ENCODE peak calls at places on chromosomes 7 and 10, in four cellular contexts. N is H9, P is H1, R is IMR-90. G is an unnamed sample.
A peak's percentile ranks its signal among the peaks of the same experiment; 100 is the strongest.

GRCh38 chr7:48426966-48427555 is 255.8 kb downstream of the ABCA13 start:
- DNase-seq in N (no peak), P (no peak), R (peak; percentile 44), G (peak; percentile 65)

GRCh38 chr10:108348215-108348614 is 1183.7 kb upstream of the SORCS1 start:
- DNase-seq in N (no peak), P (no peak), R (no peak), G (no peak)

GRCh38 chr7:142669074-142669654 is 80.1 kb upstream of the PRSS1 start:
- DNase-seq in P (no peak), R (peak; percentile 3), N (no peak), G (peak; percentile 54)

GRCh38 chr7:57245206-57245605 is 113.0 kb upstream of the ZNF479 start:
- DNase-seq in R (no peak), N (no peak), P (no peak), G (no peak)

GRCh38 chr10:12702215-12702614 is 299.3 kb downstream of the CCDC3 start:
- DNase-seq in N (no peak), P (no peak), R (no peak), G (no peak)

GRCh38 chr7:98930921-98931320 is 52.6 kb downstream of the TRRAP start:
- DNase-seq in N (no peak), P (no peak), R (peak; percentile 34), G (no peak)

GRCh38 chr10:35027567-35027966 is 62.6 kb downstream of the CUL2 start:
- DNase-seq in N (no peak), P (no peak), R (peak; percentile 39), G (peak; percentile 22)

GRCh38 chr7:114901771-114902170 is 20.1 kb upstream of the MDFIC start:
- DNase-seq in N (no peak), R (peak; percentile 26), P (no peak), G (peak; percentile 40)

GRCh38 chr7:82413237-82413636 is 30.3 kb downstream of the CACNA2D1 start:
- DNase-seq in R (no peak), N (peak; percentile 31), P (no peak), G (peak; percentile 33)

GRCh38 chr7:87600130-87601124 is at the start of gene ABCB1:
- DNase-seq in N (peak; percentile 84), P (peak; percentile 38), R (peak; percentile 35), G (peak; percentile 83)

DNA sequence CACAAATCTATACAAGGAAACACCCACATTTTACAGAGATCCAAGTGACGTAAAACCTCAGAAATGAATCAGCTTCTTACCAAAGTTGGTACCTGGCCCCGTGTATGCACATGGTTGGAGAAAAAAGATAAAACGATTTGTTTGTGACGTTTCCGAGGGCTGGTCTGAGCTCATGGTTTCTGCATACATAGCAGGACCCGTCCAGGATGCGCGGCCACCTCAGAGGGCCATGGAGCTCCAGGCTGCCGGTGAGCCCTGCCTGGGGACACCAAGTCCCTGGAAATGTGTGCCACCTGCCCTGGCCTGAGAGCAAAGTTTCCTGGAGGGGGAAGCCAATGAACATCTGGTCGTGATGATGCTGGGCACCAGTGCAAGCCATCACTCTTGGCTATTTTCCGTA is 402.6 kb upstream of the MKI67 start:
- DNase-seq in R (no peak), P (no peak), N (no peak), G (no peak)
- H2BK120ac ChIP-seq in R (no peak overlapping the region), P (peak overlapping the region; percentile 74), N (no peak overlapping the region), G (no peak overlapping the region)

GRCh38 chr10:44261296-44261695 is 123.6 kb downstream of the CXCL12 start:
- DNase-seq in R (no peak), P (no peak), N (no peak), G (no peak)

GRCh38 chr10:44261710-44262455 is 123.0 kb downstream of the CXCL12 start:
- DNase-seq in P (no peak), N (no peak), R (peak; percentile 56), G (no peak)

GRCh38 chr10:44263771-44264170 is 121.1 kb downstream of the CXCL12 start:
- DNase-seq in N (no peak), P (no peak), R (no peak), G (no peak)

GRCh38 chr10:44264244-44264643 is 120.7 kb downstream of the CXCL12 start:
- DNase-seq in R (peak; percentile 17), P (no peak), N (no peak), G (no peak)

GRCh38 chr10:44262551-44263251 is 122.2 kb downstream of the CXCL12 start:
- DNase-seq in R (no peak), N (no peak), P (no peak), G (no peak)
- H3K56ac ChIP-seq in R (no peak overlapping the region), N (no peak overlapping the region), P (no peak overlapping the region), G (no peak overlapping the region)

GRCh38 chr10:132992433-132993215 is 50.3 kb upstream of the CFAP46 start:
- DNase-seq in P (no peak), R (no peak), N (no peak), G (no peak)
- H2AK5ac ChIP-seq in P (no peak overlapping the region), R (no peak overlapping the region), N (no peak overlapping the region), G (no peak overlapping the region)

GRCh38 chr7:25753837-25754236 is 398.2 kb upstream of the NFE2L3 start:
- DNase-seq in R (no peak), P (no peak), N (no peak), G (no peak)
- H2BK120ac ChIP-seq in R (no peak overlapping the region), P (no peak overlapping the region), N (no peak overlapping the region), G (no peak overlapping the region)

GRCh38 chr10:69738071-69738470 is 63.6 kb upstream of the COL13A1 start:
- DNase-seq in N (no peak), R (no peak), P (no peak), G (no peak)
- H3K56ac ChIP-seq in N (no peak overlapping the region), R (no peak overlapping the region), P (no peak overlapping the region), G (no peak overlapping the region)

DNA sequence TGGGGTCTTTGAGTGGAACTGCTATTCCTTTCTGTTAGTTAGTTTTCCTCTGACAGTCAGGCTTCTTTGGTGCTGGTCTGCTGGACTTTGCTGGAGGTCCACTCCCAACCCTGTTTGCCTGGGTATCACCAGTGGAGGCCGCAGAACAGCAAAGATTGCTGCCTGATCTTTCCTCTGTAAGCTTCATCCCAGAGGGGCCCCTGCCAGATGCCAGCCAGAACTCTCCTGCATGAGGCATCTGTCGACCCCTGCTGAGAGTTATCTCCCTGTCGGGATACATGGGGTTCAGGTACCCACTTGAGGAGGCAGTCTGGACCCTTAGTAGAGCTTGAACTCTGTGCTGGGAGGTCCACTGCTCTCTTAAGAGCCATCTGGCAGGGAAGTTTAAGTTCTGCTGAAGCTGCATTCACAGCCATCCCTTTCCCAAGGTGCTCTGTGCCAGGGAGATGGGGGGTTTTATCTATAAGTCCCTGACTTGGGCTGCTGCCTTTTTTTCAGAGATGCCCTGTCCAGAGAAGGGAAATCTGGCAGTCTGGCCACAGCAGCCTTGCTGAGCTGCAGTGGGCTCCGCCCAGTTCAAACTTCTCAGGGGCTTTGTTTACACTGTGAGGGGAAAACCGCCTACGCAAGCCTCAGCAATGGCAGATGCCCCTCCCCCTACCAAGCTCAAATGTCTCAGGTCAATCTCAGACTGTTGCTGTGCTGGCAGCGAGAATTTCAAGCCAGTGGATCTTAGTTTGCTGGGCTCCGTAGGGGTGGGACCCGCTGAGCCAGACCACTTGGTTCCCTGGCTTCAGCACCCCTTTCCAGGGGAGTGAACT is 89.7 kb upstream of the CDK6 start:
- DNase-seq in P (no peak), N (peak; percentile 78), R (peak; percentile 56), G (peak; percentile 65)
- H2AK5ac ChIP-seq in P (no peak overlapping the region), N (no peak overlapping the region), R (no peak overlapping the region), G (no peak overlapping the region)

GRCh38 chr10:3817002-3817401 is 32.0 kb upstream of the KLF6 start:
- DNase-seq in P (no peak), N (no peak), R (no peak), G (no peak)
- H2BK120ac ChIP-seq in P (no peak overlapping the region), N (no peak overlapping the region), R (no peak overlapping the region), G (no peak overlapping the region)

GRCh38 chr7:102728-103127 is 89.6 kb upstream of the FAM20C start:
- DNase-seq in N (no peak), R (no peak), P (no peak), G (no peak)

GRCh38 chr7:97442-97841 is 94.9 kb upstream of the FAM20C start:
- DNase-seq in N (no peak), P (no peak), R (no peak), G (peak; percentile 57)

GRCh38 chr7:102377-102711 is 90.0 kb upstream of the FAM20C start:
- DNase-seq in P (no peak), R (no peak), N (no peak), G (no peak)

GRCh38 chr7:101696-102376 is 90.5 kb upstream of the FAM20C start:
- DNase-seq in N (peak; percentile 30), P (no peak), R (peak; percentile 79), G (peak; percentile 80)

DNA sequence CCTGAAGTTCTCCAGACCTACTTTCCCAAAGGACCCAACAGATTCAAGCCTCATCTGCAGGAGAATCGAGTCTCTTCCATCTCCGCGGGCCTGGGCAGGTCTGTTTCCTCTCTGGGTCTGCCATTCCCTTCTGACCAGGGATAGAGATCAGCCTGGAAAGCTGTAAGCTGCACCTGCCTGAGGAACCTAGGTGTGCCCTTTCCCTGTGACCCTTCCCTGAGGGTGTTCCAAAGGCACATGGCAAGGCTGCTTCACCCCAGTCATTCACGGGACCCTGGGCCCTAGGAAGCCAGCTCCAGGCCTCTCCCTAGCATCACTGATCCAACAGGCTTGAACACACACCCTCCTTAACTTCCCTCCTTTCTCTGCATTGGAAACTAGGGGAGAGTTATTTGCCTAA is 91.2 kb upstream of the FAM20C start:
- DNase-seq in R (no peak), N (peak; percentile 27), P (no peak), G (no peak)
- H3K56ac ChIP-seq in R (peak overlapping the region; percentile 81), N (no peak overlapping the region), P (no peak overlapping the region), G (peak overlapping the region; percentile 27)

GRCh38 chr7:2845193-2845592 is 1.1 kb upstream of the GNA12 start:
- DNase-seq in N (no peak), P (no peak), R (no peak), G (peak; percentile 67)

GRCh38 chr7:2841907-2842306 is 2.2 kb downstream of the GNA12 start:
- DNase-seq in R (no peak), P (no peak), N (no peak), G (no peak)

GRCh38 chr7:2844153-2845077 is at the start of gene GNA12:
- DNase-seq in P (peak; percentile 94), N (peak; percentile 99), R (peak; percentile 98), G (peak; percentile 99)

GRCh38 chr7:2843711-2844152 is 376 bp downstream of the GNA12 start:
- DNase-seq in N (no peak), R (peak; percentile 34), P (no peak), G (no peak)

GRCh38 chr7:2843191-2843685 is 870 bp downstream of the GNA12 start:
- DNase-seq in P (no peak), N (no peak), R (no peak), G (no peak)
- H2AK5ac ChIP-seq in P (peak overlapping the region; percentile 53), N (no peak overlapping the region), R (peak overlapping the region; percentile 43), G (no peak overlapping the region)

G was measured in mesendoderm.